ENCODE peak calls at places on chromosomes 1 and 21, in seven cellular contexts. One of them, this sample, is unnamed.

GRCh38 chr1:198220428-198220827 is 63.6 kb downstream of the NEK7 start:
- DNase-seq in epithelial cell of esophagus: peak; percentile 81
- DNase-seq in MM.1S: no peak
- DNase-seq in AG10803: peak; percentile 32
- DNase-seq in CD8-positive, alpha-beta T cell: no peak
- DNase-seq in thyroid gland: no peak
- DNase-seq in Panc1: peak; percentile 36
- DNase-seq in this sample: no peak

GRCh38 chr1:95246511-95246910 is 12.5 kb downstream of the RWDD3 start:
- DNase-seq in thyroid gland: no peak
- DNase-seq in CD8-positive, alpha-beta T cell: no peak
- DNase-seq in MM.1S: no peak
- DNase-seq in AG10803: no peak
- DNase-seq in Panc1: no peak
- DNase-seq in epithelial cell of esophagus: no peak
- DNase-seq in this sample: no peak

GRCh38 chr1:192575499-192576189 is at the start of gene RGS1:
- DNase-seq in epithelial cell of esophagus: no peak
- DNase-seq in AG10803: no peak
- DNase-seq in thyroid gland: peak; percentile 41
- DNase-seq in Panc1: no peak
- DNase-seq in MM.1S: peak; percentile 99
- DNase-seq in CD8-positive, alpha-beta T cell: peak; percentile 36
- DNase-seq in this sample: no peak

GRCh38 chr1:37932759-37933158 is 14.1 kb downstream of the INPP5B start:
- DNase-seq in epithelial cell of esophagus: peak; percentile 91
- DNase-seq in Panc1: peak; percentile 59
- DNase-seq in MM.1S: no peak
- DNase-seq in CD8-positive, alpha-beta T cell: no peak
- DNase-seq in AG10803: peak; percentile 38
- DNase-seq in thyroid gland: no peak
- DNase-seq in this sample: no peak

GRCh38 chr1:16139473-16139962 is 16.4 kb downstream of the EPHA2 start:
- DNase-seq in MM.1S: no peak
- DNase-seq in CD8-positive, alpha-beta T cell: no peak
- DNase-seq in AG10803: peak; percentile 89
- DNase-seq in thyroid gland: no peak
- DNase-seq in epithelial cell of esophagus: peak; percentile 68
- DNase-seq in Panc1: no peak
- DNase-seq in this sample: no peak

GRCh38 chr1:85824066-85824835 is 116.0 kb upstream of the ZNHIT6 start:
- DNase-seq in Panc1: no peak
- DNase-seq in CD8-positive, alpha-beta T cell: no peak
- DNase-seq in epithelial cell of esophagus: peak; percentile 66
- DNase-seq in AG10803: no peak
- DNase-seq in MM.1S: no peak
- DNase-seq in thyroid gland: no peak
- DNase-seq in this sample: no peak

GRCh38 chr1:245501635-245502034 is 346.9 kb downstream of the KIF26B start:
- DNase-seq in AG10803: no peak
- DNase-seq in Panc1: no peak
- DNase-seq in thyroid gland: no peak
- DNase-seq in CD8-positive, alpha-beta T cell: no peak
- DNase-seq in epithelial cell of esophagus: no peak
- DNase-seq in MM.1S: no peak
- DNase-seq in this sample: no peak

GRCh38 chr1:65894738-65895605 is 102.3 kb downstream of the PDE4B start:
- DNase-seq in Panc1: no peak
- DNase-seq in AG10803: no peak
- DNase-seq in CD8-positive, alpha-beta T cell: no peak
- DNase-seq in thyroid gland: no peak
- DNase-seq in epithelial cell of esophagus: no peak
- DNase-seq in MM.1S: no peak
- DNase-seq in this sample: no peak

GRCh38 chr1:47230692-47231313 is 1.2 kb downstream of the TAL1 start:
- DNase-seq in AG10803: no peak
- DNase-seq in Panc1: no peak
- DNase-seq in CD8-positive, alpha-beta T cell: no peak
- DNase-seq in MM.1S: no peak
- DNase-seq in thyroid gland: no peak
- DNase-seq in epithelial cell of esophagus: peak; percentile 9
- DNase-seq in this sample: no peak
- H3K4me3 ChIP-seq in AG10803: no peak overlapping the region
- H3K4me3 ChIP-seq in Panc1: no peak overlapping the region
- H3K4me3 ChIP-seq in CD8-positive, alpha-beta T cell: peak overlapping the region; percentile 60
- H3K4me3 ChIP-seq in MM.1S: no peak overlapping the region
- H3K4me3 ChIP-seq in thyroid gland: no peak overlapping the region
- H3K4me3 ChIP-seq in epithelial cell of esophagus: no peak overlapping the region
- H3K4me3 ChIP-seq in this sample: peak overlapping the region; percentile 80

GRCh38 chr1:164610528-164611222 is 51.7 kb downstream of the PBX1 start:
- DNase-seq in epithelial cell of esophagus: no peak
- DNase-seq in thyroid gland: no peak
- DNase-seq in MM.1S: no peak
- DNase-seq in AG10803: no peak
- DNase-seq in CD8-positive, alpha-beta T cell: no peak
- DNase-seq in Panc1: no peak
- DNase-seq in this sample: no peak
- H3K4me3 ChIP-seq in epithelial cell of esophagus: no peak overlapping the region
- H3K4me3 ChIP-seq in thyroid gland: no peak overlapping the region
- H3K4me3 ChIP-seq in MM.1S: no peak overlapping the region
- H3K4me3 ChIP-seq in AG10803: no peak overlapping the region
- H3K4me3 ChIP-seq in CD8-positive, alpha-beta T cell: no peak overlapping the region
- H3K4me3 ChIP-seq in Panc1: no peak overlapping the region
- H3K4me3 ChIP-seq in this sample: no peak overlapping the region

DNA sequence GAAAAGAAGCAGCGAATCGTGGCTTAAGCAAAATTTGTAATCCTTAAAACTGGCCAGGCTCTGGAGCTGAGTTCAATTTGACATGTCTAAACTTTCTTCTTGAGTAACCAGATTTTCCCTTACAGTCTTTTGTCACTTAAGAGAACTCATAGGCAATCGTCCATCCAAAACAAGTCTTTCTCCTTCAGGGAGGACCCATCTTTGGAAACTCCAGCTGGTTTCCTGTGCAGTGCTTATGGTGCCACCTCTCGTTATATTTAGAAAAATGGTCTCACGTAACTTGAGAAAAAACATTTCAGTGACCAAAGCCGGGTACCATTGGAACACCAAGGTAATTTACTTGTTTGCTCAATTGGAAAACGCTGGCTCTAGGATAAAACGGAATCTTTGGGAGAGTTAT is 1.9 kb upstream of the PTTG1IP start:
- DNase-seq in CD8-positive, alpha-beta T cell: no peak
- DNase-seq in MM.1S: peak; percentile 66
- DNase-seq in epithelial cell of esophagus: peak; percentile 77
- DNase-seq in AG10803: peak; percentile 69
- DNase-seq in thyroid gland: no peak
- DNase-seq in Panc1: no peak
- DNase-seq in this sample: peak; percentile 66
- H3K4me3 ChIP-seq in CD8-positive, alpha-beta T cell: peak overlapping the region; percentile 76
- H3K4me3 ChIP-seq in MM.1S: peak overlapping the region; percentile 78
- H3K4me3 ChIP-seq in epithelial cell of esophagus: peak overlapping the region; percentile 43
- H3K4me3 ChIP-seq in AG10803: peak overlapping the region; percentile 69
- H3K4me3 ChIP-seq in thyroid gland: no peak overlapping the region
- H3K4me3 ChIP-seq in Panc1: peak overlapping the region; percentile 68
- H3K4me3 ChIP-seq in this sample: peak overlapping the region; percentile 69

DNA sequence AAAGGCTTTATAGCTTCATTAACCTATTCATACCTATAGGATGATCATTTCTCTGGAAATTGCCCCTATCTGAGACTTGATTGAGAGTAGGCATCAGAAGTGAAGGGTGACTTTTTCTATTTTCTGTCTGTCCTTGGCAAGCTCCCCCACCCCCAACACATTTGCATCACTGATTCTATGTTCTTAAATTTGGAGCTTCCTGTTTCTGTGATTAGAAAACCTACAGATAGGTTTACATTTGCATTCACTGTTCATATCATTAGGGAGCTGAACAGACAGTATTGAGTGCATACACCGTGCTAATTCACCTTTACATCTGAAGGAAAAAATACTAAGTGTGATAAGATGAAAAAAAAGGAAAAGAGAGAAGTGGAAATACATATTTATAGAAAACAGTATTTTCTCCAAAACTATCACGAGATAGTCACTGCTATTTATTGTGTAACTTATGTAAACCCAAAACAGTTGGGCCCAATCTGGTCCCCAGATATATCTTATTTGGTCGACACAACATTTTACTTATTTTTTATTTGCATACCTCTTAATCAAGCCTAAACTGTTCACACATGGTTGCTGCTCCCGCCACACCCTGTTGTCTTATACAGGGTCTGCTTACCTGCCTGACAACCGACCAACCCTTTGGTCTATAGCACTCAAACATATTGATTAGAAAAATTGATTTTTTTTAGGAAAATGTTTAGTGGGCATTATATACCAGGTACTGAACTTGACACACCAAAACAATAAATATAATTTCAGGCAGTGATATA is 218.8 kb downstream of the NTNG1 start:
- DNase-seq in Panc1: no peak
- DNase-seq in CD8-positive, alpha-beta T cell: no peak
- DNase-seq in AG10803: no peak
- DNase-seq in thyroid gland: no peak
- DNase-seq in epithelial cell of esophagus: no peak
- DNase-seq in MM.1S: peak; percentile 31
- DNase-seq in this sample: no peak
- H3K4me3 ChIP-seq in Panc1: no peak overlapping the region
- H3K4me3 ChIP-seq in CD8-positive, alpha-beta T cell: no peak overlapping the region
- H3K4me3 ChIP-seq in AG10803: no peak overlapping the region
- H3K4me3 ChIP-seq in thyroid gland: no peak overlapping the region
- H3K4me3 ChIP-seq in epithelial cell of esophagus: no peak overlapping the region
- H3K4me3 ChIP-seq in MM.1S: peak overlapping the region; percentile 11
- H3K4me3 ChIP-seq in this sample: no peak overlapping the region

DNA sequence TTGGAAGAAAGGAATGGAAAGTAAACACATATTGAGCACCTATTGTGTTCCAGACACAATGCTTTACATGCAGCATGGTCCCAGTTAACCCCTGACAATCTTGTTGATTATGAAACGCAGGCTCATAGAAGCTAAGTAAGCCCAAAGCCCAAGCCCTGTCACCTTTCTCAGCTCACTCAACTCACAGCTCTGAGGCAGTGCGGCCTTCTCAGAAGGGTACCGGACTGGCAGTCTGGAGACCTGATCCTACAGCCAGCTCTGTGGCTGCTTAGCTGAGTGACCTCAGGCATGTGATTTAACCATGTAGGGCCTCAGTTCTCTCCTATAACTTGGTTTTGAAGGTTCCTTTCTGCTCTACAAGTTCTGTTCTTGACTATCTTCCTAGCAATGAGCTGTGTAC is 464 bp upstream of the RNASEL start:
- DNase-seq in CD8-positive, alpha-beta T cell: no peak
- DNase-seq in AG10803: no peak
- DNase-seq in thyroid gland: no peak
- DNase-seq in Panc1: no peak
- DNase-seq in MM.1S: no peak
- DNase-seq in epithelial cell of esophagus: no peak
- DNase-seq in this sample: no peak
- H3K4me3 ChIP-seq in CD8-positive, alpha-beta T cell: peak overlapping the region; percentile 78
- H3K4me3 ChIP-seq in AG10803: no peak overlapping the region
- H3K4me3 ChIP-seq in thyroid gland: no peak overlapping the region
- H3K4me3 ChIP-seq in Panc1: no peak overlapping the region
- H3K4me3 ChIP-seq in MM.1S: peak overlapping the region; percentile 88
- H3K4me3 ChIP-seq in epithelial cell of esophagus: no peak overlapping the region
- H3K4me3 ChIP-seq in this sample: peak overlapping the region; percentile 88

GRCh38 chr1:185690527-185690926 is 43.7 kb upstream of the HMCN1 start:
- DNase-seq in MM.1S: no peak
- DNase-seq in AG10803: no peak
- DNase-seq in epithelial cell of esophagus: no peak
- DNase-seq in Panc1: no peak
- DNase-seq in thyroid gland: no peak
- DNase-seq in CD8-positive, alpha-beta T cell: no peak
- DNase-seq in this sample: no peak

GRCh38 chr1:185694081-185694480 is 40.1 kb upstream of the HMCN1 start:
- DNase-seq in thyroid gland: no peak
- DNase-seq in MM.1S: peak; percentile 84
- DNase-seq in epithelial cell of esophagus: peak; percentile 7
- DNase-seq in CD8-positive, alpha-beta T cell: no peak
- DNase-seq in AG10803: no peak
- DNase-seq in Panc1: no peak
- DNase-seq in this sample: no peak

GRCh38 chr1:185695299-185695698 is 38.9 kb upstream of the HMCN1 start:
- DNase-seq in thyroid gland: no peak
- DNase-seq in CD8-positive, alpha-beta T cell: no peak
- DNase-seq in Panc1: no peak
- DNase-seq in AG10803: no peak
- DNase-seq in MM.1S: peak; percentile 42
- DNase-seq in epithelial cell of esophagus: no peak
- DNase-seq in this sample: peak; percentile 7

GRCh38 chr1:185696419-185697150 is 37.6 kb upstream of the HMCN1 start:
- DNase-seq in epithelial cell of esophagus: no peak
- DNase-seq in MM.1S: no peak
- DNase-seq in thyroid gland: no peak
- DNase-seq in AG10803: peak; percentile 12
- DNase-seq in Panc1: no peak
- DNase-seq in CD8-positive, alpha-beta T cell: no peak
- DNase-seq in this sample: no peak

GRCh38 chr1:185693654-185694053 is 40.5 kb upstream of the HMCN1 start:
- DNase-seq in epithelial cell of esophagus: no peak
- DNase-seq in MM.1S: no peak
- DNase-seq in thyroid gland: no peak
- DNase-seq in AG10803: no peak
- DNase-seq in CD8-positive, alpha-beta T cell: no peak
- DNase-seq in Panc1: no peak
- DNase-seq in this sample: no peak
- H3K4me3 ChIP-seq in epithelial cell of esophagus: no peak overlapping the region
- H3K4me3 ChIP-seq in MM.1S: peak overlapping the region; percentile 55
- H3K4me3 ChIP-seq in thyroid gland: no peak overlapping the region
- H3K4me3 ChIP-seq in AG10803: no peak overlapping the region
- H3K4me3 ChIP-seq in CD8-positive, alpha-beta T cell: peak overlapping the region; percentile 31
- H3K4me3 ChIP-seq in Panc1: no peak overlapping the region
- H3K4me3 ChIP-seq in this sample: no peak overlapping the region

DNA sequence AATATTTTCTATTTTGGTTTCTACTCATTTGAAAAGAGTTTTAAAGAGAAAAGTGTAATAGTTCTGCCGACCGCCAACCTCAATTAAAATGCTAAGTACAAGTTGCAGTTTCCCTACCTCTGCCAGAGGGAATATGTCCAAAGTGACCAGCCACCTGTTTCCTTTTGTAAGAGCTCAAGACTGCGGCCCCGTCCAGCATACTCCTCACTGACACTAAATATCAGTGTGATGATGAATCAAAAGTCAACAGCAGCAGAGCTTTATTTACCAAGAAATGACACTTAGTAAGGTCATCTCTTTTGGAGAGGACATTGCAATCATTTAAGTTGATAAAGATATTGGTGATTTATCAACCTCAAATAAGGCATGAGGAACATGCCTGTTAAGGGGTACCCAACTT is 57.4 kb upstream of the NRIP1 start:
- DNase-seq in Panc1: peak; percentile 7
- DNase-seq in MM.1S: no peak
- DNase-seq in AG10803: no peak
- DNase-seq in thyroid gland: no peak
- DNase-seq in epithelial cell of esophagus: no peak
- DNase-seq in CD8-positive, alpha-beta T cell: no peak
- DNase-seq in this sample: no peak
- H3K4me3 ChIP-seq in Panc1: peak overlapping the region; percentile 3
- H3K4me3 ChIP-seq in MM.1S: no peak overlapping the region
- H3K4me3 ChIP-seq in AG10803: no peak overlapping the region
- H3K4me3 ChIP-seq in thyroid gland: no peak overlapping the region
- H3K4me3 ChIP-seq in epithelial cell of esophagus: no peak overlapping the region
- H3K4me3 ChIP-seq in CD8-positive, alpha-beta T cell: no peak overlapping the region
- H3K4me3 ChIP-seq in this sample: no peak overlapping the region

GRCh38 chr21:26070822-26071425 is 99.6 kb downstream of the APP start:
- DNase-seq in MM.1S: no peak
- DNase-seq in thyroid gland: peak; percentile 66
- DNase-seq in Panc1: no peak
- DNase-seq in CD8-positive, alpha-beta T cell: peak; percentile 7
- DNase-seq in epithelial cell of esophagus: peak; percentile 29
- DNase-seq in AG10803: peak; percentile 86
- DNase-seq in this sample: no peak
- H3K4me3 ChIP-seq in MM.1S: no peak overlapping the region
- H3K4me3 ChIP-seq in thyroid gland: no peak overlapping the region
- H3K4me3 ChIP-seq in Panc1: no peak overlapping the region
- H3K4me3 ChIP-seq in CD8-positive, alpha-beta T cell: peak overlapping the region; percentile 34
- H3K4me3 ChIP-seq in epithelial cell of esophagus: no peak overlapping the region
- H3K4me3 ChIP-seq in AG10803: peak overlapping the region; percentile 44
- H3K4me3 ChIP-seq in this sample: no peak overlapping the region

This sample was measured in Jurkat, Clone E6-1.